ENCODE peak calls at places on chromosomes 12 and 14, in eight cellular contexts. One of them, this sample, is unnamed.

GRCh38 chr14:61438036-61438435 is 116.7 kb downstream of the PRKCH start:
- DNase-seq in astrocyte of the cerebellum: no peak
- DNase-seq in T-cell: no peak
- DNase-seq in nephron progenitor cell: no peak
- DNase-seq in pancreas: no peak
- DNase-seq in body of pancreas: no peak
- DNase-seq in fibroblast of villous mesenchyme: no peak
- DNase-seq in GM12864: no peak
- DNase-seq in this sample: no peak

GRCh38 chr12:45727994-45728624 is 1.4 kb upstream of the ARID2 start:
- DNase-seq in astrocyte of the cerebellum: no peak
- DNase-seq in T-cell: no peak
- DNase-seq in nephron progenitor cell: no peak
- DNase-seq in pancreas: no peak
- DNase-seq in body of pancreas: no peak
- DNase-seq in fibroblast of villous mesenchyme: no peak
- DNase-seq in GM12864: no peak
- DNase-seq in this sample: no peak

GRCh38 chr14:104373055-104373854 is 206.3 kb upstream of the C14orf180 start:
- DNase-seq in astrocyte of the cerebellum: no peak
- DNase-seq in T-cell: no peak
- DNase-seq in nephron progenitor cell: no peak
- DNase-seq in pancreas: peak
- DNase-seq in body of pancreas: no peak
- DNase-seq in fibroblast of villous mesenchyme: no peak
- DNase-seq in GM12864: no peak
- DNase-seq in this sample: no peak

GRCh38 chr12:56299308-56299852 is 750 bp downstream of the CS start:
- DNase-seq in astrocyte of the cerebellum: no peak
- DNase-seq in T-cell: no peak
- DNase-seq in nephron progenitor cell: no peak
- DNase-seq in pancreas: no peak
- DNase-seq in body of pancreas: peak
- DNase-seq in fibroblast of villous mesenchyme: peak
- DNase-seq in GM12864: no peak
- DNase-seq in this sample: no peak

GRCh38 chr14:51236314-51236713 is 3.7 kb upstream of the TMX1 start:
- DNase-seq in astrocyte of the cerebellum: no peak
- DNase-seq in T-cell: no peak
- DNase-seq in nephron progenitor cell: no peak
- DNase-seq in pancreas: no peak
- DNase-seq in body of pancreas: no peak
- DNase-seq in fibroblast of villous mesenchyme: peak
- DNase-seq in GM12864: no peak
- DNase-seq in this sample: no peak

GRCh38 chr12:43501705-43502104 is 50.3 kb downstream of the ADAMTS20 start:
- DNase-seq in astrocyte of the cerebellum: peak
- DNase-seq in T-cell: no peak
- DNase-seq in nephron progenitor cell: no peak
- DNase-seq in pancreas: no peak
- DNase-seq in body of pancreas: no peak
- DNase-seq in fibroblast of villous mesenchyme: peak
- DNase-seq in GM12864: no peak
- DNase-seq in this sample: no peak

GRCh38 chr12:116389326-116389725 is 111.8 kb upstream of the MED13L start:
- DNase-seq in astrocyte of the cerebellum: no peak
- DNase-seq in T-cell: no peak
- DNase-seq in nephron progenitor cell: no peak
- DNase-seq in pancreas: no peak
- DNase-seq in body of pancreas: no peak
- DNase-seq in fibroblast of villous mesenchyme: no peak
- DNase-seq in GM12864: no peak
- DNase-seq in this sample: no peak

GRCh38 chr12:74449872-74450271 is 87.8 kb upstream of the ATXN7L3B start:
- DNase-seq in astrocyte of the cerebellum: peak
- DNase-seq in T-cell: no peak
- DNase-seq in nephron progenitor cell: no peak
- DNase-seq in pancreas: no peak
- DNase-seq in body of pancreas: no peak
- DNase-seq in fibroblast of villous mesenchyme: peak
- DNase-seq in GM12864: no peak
- DNase-seq in this sample: no peak

GRCh38 chr12:130164931-130165330 is 2.7 kb downstream of the FZD10 start:
- DNase-seq in astrocyte of the cerebellum: no peak
- DNase-seq in T-cell: no peak
- DNase-seq in nephron progenitor cell: peak
- DNase-seq in pancreas: no peak
- DNase-seq in body of pancreas: no peak
- DNase-seq in fibroblast of villous mesenchyme: no peak
- DNase-seq in GM12864: no peak
- DNase-seq in this sample: no peak

This sample was measured in GM12878.